ENCODE peak calls at places on chromosomes 7 and 10, in six cellular contexts. One of them, this sample, is unnamed.

GRCh38 chr10:70404906-70405824 is 1.2 kb downstream of the EIF4EBP2 start:
- DNase-seq in neuronal stem cell: no peak
- DNase-seq in foreskin fibroblast: peak
- DNase-seq in astrocyte of the spinal cord: peak
- DNase-seq in adrenal gland: peak
- DNase-seq in HFFc6: peak
- DNase-seq in this sample: peak

GRCh38 chr10:1411451-1411850 is 325.9 kb downstream of the ADARB2 start:
- DNase-seq in neuronal stem cell: no peak
- DNase-seq in foreskin fibroblast: no peak
- DNase-seq in astrocyte of the spinal cord: no peak
- DNase-seq in adrenal gland: no peak
- DNase-seq in HFFc6: no peak
- DNase-seq in this sample: no peak

GRCh38 chr7:135597926-135598305 is 40.2 kb downstream of the NUP205 start:
- DNase-seq in neuronal stem cell: no peak
- DNase-seq in foreskin fibroblast: no peak
- DNase-seq in astrocyte of the spinal cord: no peak
- DNase-seq in adrenal gland: no peak
- DNase-seq in HFFc6: no peak
- DNase-seq in this sample: no peak

GRCh38 chr7:116561697-116562483 is 37.1 kb downstream of the CAV1 start:
- DNase-seq in neuronal stem cell: no peak
- DNase-seq in foreskin fibroblast: no peak
- DNase-seq in astrocyte of the spinal cord: peak
- DNase-seq in adrenal gland: no peak
- DNase-seq in HFFc6: peak
- DNase-seq in this sample: no peak

GRCh38 chr7:92915348-92915747 is 79.0 kb upstream of the CDK6 start:
- DNase-seq in neuronal stem cell: no peak
- DNase-seq in foreskin fibroblast: no peak
- DNase-seq in astrocyte of the spinal cord: no peak
- DNase-seq in adrenal gland: no peak
- DNase-seq in HFFc6: no peak
- DNase-seq in this sample: no peak

GRCh38 chr10:100972115-100972903 is 3.0 kb downstream of the SEMA4G start:
- DNase-seq in neuronal stem cell: no peak
- DNase-seq in foreskin fibroblast: no peak
- DNase-seq in astrocyte of the spinal cord: no peak
- DNase-seq in adrenal gland: no peak
- DNase-seq in HFFc6: no peak
- DNase-seq in this sample: no peak

GRCh38 chr10:124701881-124702656 is 42.1 kb downstream of the FAM53B start:
- DNase-seq in neuronal stem cell: no peak
- DNase-seq in foreskin fibroblast: no peak
- DNase-seq in astrocyte of the spinal cord: peak
- DNase-seq in adrenal gland: peak
- DNase-seq in HFFc6: no peak
- DNase-seq in this sample: no peak

GRCh38 chr10:49643296-49644034 is 29.6 kb downstream of the CHAT start:
- DNase-seq in neuronal stem cell: no peak
- DNase-seq in foreskin fibroblast: no peak
- DNase-seq in astrocyte of the spinal cord: no peak
- DNase-seq in adrenal gland: no peak
- DNase-seq in HFFc6: no peak
- DNase-seq in this sample: no peak

GRCh38 chr7:112462236-112462635 is 12.0 kb downstream of the IFRD1 start:
- DNase-seq in neuronal stem cell: no peak
- DNase-seq in foreskin fibroblast: peak
- DNase-seq in astrocyte of the spinal cord: peak
- DNase-seq in adrenal gland: peak
- DNase-seq in HFFc6: peak
- DNase-seq in this sample: no peak